ENCODE peak calls at places on chromosomes 11 and 22, in six cellular contexts. One of them, this sample, is unnamed.

GRCh38 chr11:121763526-121763925 is 310.8 kb upstream of the SORL1-AS1 start:
- DNase-seq in T-helper 1 cell: no peak
- DNase-seq in hypothalamus: no peak
- DNase-seq in fibroblast of lung: no peak
- DNase-seq in effector CD4-positive, alpha-beta T cell: no peak
- DNase-seq in stimulated activated effector memory CD8-positive, alpha-beta T cell treated with anti-CD3 and anti-CD28 coated beads, Interleukin-12 subunit alpha, Interleukin-12 subunit beta, amount 100 ng/mL, for 72 hours: no peak
- DNase-seq in this sample: peak

GRCh38 chr22:49352361-49353169 is 475.1 kb downstream of the BRD1 start:
- DNase-seq in effector CD4-positive, alpha-beta T cell: no peak
- DNase-seq in fibroblast of lung: no peak
- DNase-seq in hypothalamus: no peak
- DNase-seq in T-helper 1 cell: no peak
- DNase-seq in stimulated activated effector memory CD8-positive, alpha-beta T cell treated with anti-CD3 and anti-CD28 coated beads, Interleukin-12 subunit alpha, Interleukin-12 subunit beta, amount 100 ng/mL, for 72 hours: no peak
- DNase-seq in this sample: no peak

GRCh38 chr22:20957118-20957690 is 9.9 kb upstream of the AIFM3 start:
- DNase-seq in effector CD4-positive, alpha-beta T cell: no peak
- DNase-seq in fibroblast of lung: no peak
- DNase-seq in T-helper 1 cell: no peak
- DNase-seq in hypothalamus: no peak
- DNase-seq in stimulated activated effector memory CD8-positive, alpha-beta T cell treated with anti-CD3 and anti-CD28 coated beads, Interleukin-12 subunit alpha, Interleukin-12 subunit beta, amount 100 ng/mL, for 72 hours: no peak
- DNase-seq in this sample: no peak

GRCh38 chr11:47861762-47862161 is 13.6 kb upstream of the NUP160 start:
- DNase-seq in stimulated activated effector memory CD8-positive, alpha-beta T cell treated with anti-CD3 and anti-CD28 coated beads, Interleukin-12 subunit alpha, Interleukin-12 subunit beta, amount 100 ng/mL, for 72 hours: no peak
- DNase-seq in fibroblast of lung: peak
- DNase-seq in T-helper 1 cell: no peak
- DNase-seq in effector CD4-positive, alpha-beta T cell: no peak
- DNase-seq in hypothalamus: no peak
- DNase-seq in this sample: no peak

GRCh38 chr11:95095858-95096587 is 6.4 kb downstream of the ENDOD1 start:
- DNase-seq in effector CD4-positive, alpha-beta T cell: no peak
- DNase-seq in stimulated activated effector memory CD8-positive, alpha-beta T cell treated with anti-CD3 and anti-CD28 coated beads, Interleukin-12 subunit alpha, Interleukin-12 subunit beta, amount 100 ng/mL, for 72 hours: no peak
- DNase-seq in T-helper 1 cell: no peak
- DNase-seq in fibroblast of lung: peak
- DNase-seq in hypothalamus: no peak
- DNase-seq in this sample: no peak

GRCh38 chr22:42337356-42337755 is 66.9 kb upstream of the TCF20 start:
- DNase-seq in effector CD4-positive, alpha-beta T cell: no peak
- DNase-seq in T-helper 1 cell: no peak
- DNase-seq in hypothalamus: no peak
- DNase-seq in fibroblast of lung: no peak
- DNase-seq in stimulated activated effector memory CD8-positive, alpha-beta T cell treated with anti-CD3 and anti-CD28 coated beads, Interleukin-12 subunit alpha, Interleukin-12 subunit beta, amount 100 ng/mL, for 72 hours: no peak
- DNase-seq in this sample: no peak

GRCh38 chr22:41831828-41832552 is 915 bp upstream of the SREBF2 start:
- DNase-seq in stimulated activated effector memory CD8-positive, alpha-beta T cell treated with anti-CD3 and anti-CD28 coated beads, Interleukin-12 subunit alpha, Interleukin-12 subunit beta, amount 100 ng/mL, for 72 hours: no peak
- DNase-seq in effector CD4-positive, alpha-beta T cell: no peak
- DNase-seq in T-helper 1 cell: no peak
- DNase-seq in fibroblast of lung: no peak
- DNase-seq in hypothalamus: no peak
- DNase-seq in this sample: no peak

GRCh38 chr22:48654492-48654891 is 1173.2 kb downstream of the BRD1 start:
- DNase-seq in effector CD4-positive, alpha-beta T cell: no peak
- DNase-seq in fibroblast of lung: peak
- DNase-seq in T-helper 1 cell: no peak
- DNase-seq in stimulated activated effector memory CD8-positive, alpha-beta T cell treated with anti-CD3 and anti-CD28 coated beads, Interleukin-12 subunit alpha, Interleukin-12 subunit beta, amount 100 ng/mL, for 72 hours: no peak
- DNase-seq in hypothalamus: no peak
- DNase-seq in this sample: no peak

GRCh38 chr11:67435031-67435726 is 2.3 kb downstream of the PTPRCAP start:
- DNase-seq in hypothalamus: no peak
- DNase-seq in fibroblast of lung: no peak
- DNase-seq in effector CD4-positive, alpha-beta T cell: no peak
- DNase-seq in T-helper 1 cell: no peak
- DNase-seq in stimulated activated effector memory CD8-positive, alpha-beta T cell treated with anti-CD3 and anti-CD28 coated beads, Interleukin-12 subunit alpha, Interleukin-12 subunit beta, amount 100 ng/mL, for 72 hours: no peak
- DNase-seq in this sample: no peak

GRCh38 chr11:126744699-126745098 is 255.9 kb downstream of the KIRREL3 start:
- DNase-seq in fibroblast of lung: no peak
- DNase-seq in effector CD4-positive, alpha-beta T cell: no peak
- DNase-seq in stimulated activated effector memory CD8-positive, alpha-beta T cell treated with anti-CD3 and anti-CD28 coated beads, Interleukin-12 subunit alpha, Interleukin-12 subunit beta, amount 100 ng/mL, for 72 hours: no peak
- DNase-seq in T-helper 1 cell: no peak
- DNase-seq in hypothalamus: no peak
- DNase-seq in this sample: no peak